ENCODE peak calls at places on chromosomes 2 and 18, in five cellular contexts. D, E, X, O and P are unnamed samples.

GRCh38 chr2:123953848-123954247 is 71.2 kb upstream of the CNTNAP5 start:
- DNase-seq in E (no peak), O (no peak), X (no peak), D (no peak), P (no peak)

GRCh38 chr2:46847726-46848421 is 67.7 kb downstream of the MCFD2 start:
- DNase-seq in O (no peak), D (no peak), X (peak), E (no peak), P (no peak)

GRCh38 chr18:57837917-57838548 is 34.9 kb upstream of the ATP8B1 start:
- DNase-seq in D (peak), O (no peak), E (no peak), X (no peak), P (no peak)

GRCh38 chr2:134258684-134259408 is 5.0 kb downstream of the MGAT5 start:
- DNase-seq in X (no peak), O (no peak), D (peak), E (no peak), P (no peak)

GRCh38 chr2:12697617-12698016 is 19.1 kb upstream of the TRIB2 start:
- DNase-seq in O (no peak), D (no peak), E (no peak), X (no peak), P (no peak)

GRCh38 chr18:9914334-9914583 is 443 bp downstream of the VAPA start:
- DNase-seq in D (no peak), E (peak), X (no peak), O (no peak), P (no peak)

GRCh38 chr2:9191044-9191481 is 15.5 kb upstream of the ASAP2 start:
- DNase-seq in E (peak), O (peak), D (no peak), X (peak), P (peak)

GRCh38 chr2:158124896-158125295 is 23.2 kb downstream of the UPP2 start:
- DNase-seq in D (no peak), O (no peak), E (no peak), X (no peak), P (no peak)

GRCh38 chr2:179263460-179264237 is 983 bp downstream of the SESTD1 start:
- DNase-seq in D (peak), E (peak), X (peak), O (no peak), P (peak)

GRCh38 chr2:237591021-237591370 is 462 bp upstream of the RAB17 start:
- DNase-seq in E (no peak), X (peak), O (no peak), D (no peak), P (peak)

GRCh38 chr2:17822452-17823117 is 6.3 kb downstream of the MSGN1 start:
- DNase-seq in X (no peak), E (no peak), D (no peak), O (no peak), P (no peak)

GRCh38 chr2:203730076-203730729 is 23.8 kb downstream of the CD28 start:
- DNase-seq in D (no peak), X (no peak), O (peak), E (no peak), P (no peak)

GRCh38 chr2:182266909-182267308 is 159.9 kb downstream of the PDE1A start:
- DNase-seq in O (no peak), D (no peak), E (no peak), X (no peak), P (no peak)

GRCh38 chr2:161352718-161353117 is 44.5 kb downstream of the PSMD14 start:
- DNase-seq in X (no peak), O (no peak), E (no peak), D (no peak), P (no peak)

GRCh38 chr2:68767031-68767961 is 32.7 kb downstream of the ARHGAP25 start:
- DNase-seq in E (no peak), X (no peak), O (no peak), D (peak), P (no peak)

GRCh38 chr18:52190195-52190594 is 149.8 kb upstream of the DCC start:
- DNase-seq in O (no peak), X (no peak), E (no peak), D (no peak), P (no peak)

GRCh38 chr2:75146903-75147332 is 52.4 kb downstream of the TACR1 start:
- DNase-seq in D (no peak), E (no peak), X (no peak), O (no peak), P (no peak)

GRCh38 chr2:174775586-174775985 is 11.3 kb upstream of the CHRNA1 start:
- DNase-seq in D (no peak), O (no peak), E (no peak), X (no peak), P (no peak)

GRCh38 chr2:66017763-66018162 is 417.2 kb upstream of the MEIS1 start:
- DNase-seq in X (no peak), D (no peak), E (no peak), O (no peak), P (no peak)

GRCh38 chr2:68108116-68108515 is 45.3 kb upstream of the C1D start:
- DNase-seq in E (no peak), O (no peak), X (no peak), D (no peak), P (no peak)

GRCh38 chr2:64062840-64063239 is 43.6 kb upstream of the VPS54 start:
- DNase-seq in E (no peak), X (no peak), D (peak), O (peak), P (no peak)

DNA sequence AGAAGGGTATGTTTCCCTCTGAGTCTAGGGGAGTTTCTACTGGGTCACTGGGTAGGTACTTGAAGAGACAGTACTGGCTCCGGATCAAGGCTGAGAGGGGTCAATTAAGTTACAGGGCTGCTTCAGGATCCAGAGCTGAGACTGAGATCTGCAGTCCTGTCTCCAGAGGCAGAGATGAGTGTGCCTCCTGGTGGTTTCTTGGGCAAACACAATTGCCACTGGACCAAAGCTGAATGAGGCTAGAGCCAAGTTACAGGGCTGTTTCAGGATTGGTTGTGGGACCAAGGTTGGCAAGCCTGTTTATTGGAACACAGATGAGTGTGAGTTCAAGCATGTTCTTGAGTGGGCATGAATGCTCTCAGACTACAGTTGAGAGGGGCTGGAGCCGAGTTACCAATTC is 157.9 kb downstream of the ADCYAP1 start:
- DNase-seq in E (no peak), D (no peak), X (no peak), O (no peak), P (no peak)
- TF ChIP-seq CTCF in E (no peak), D (no peak), X (no peak), O (peak), P (peak)

DNA sequence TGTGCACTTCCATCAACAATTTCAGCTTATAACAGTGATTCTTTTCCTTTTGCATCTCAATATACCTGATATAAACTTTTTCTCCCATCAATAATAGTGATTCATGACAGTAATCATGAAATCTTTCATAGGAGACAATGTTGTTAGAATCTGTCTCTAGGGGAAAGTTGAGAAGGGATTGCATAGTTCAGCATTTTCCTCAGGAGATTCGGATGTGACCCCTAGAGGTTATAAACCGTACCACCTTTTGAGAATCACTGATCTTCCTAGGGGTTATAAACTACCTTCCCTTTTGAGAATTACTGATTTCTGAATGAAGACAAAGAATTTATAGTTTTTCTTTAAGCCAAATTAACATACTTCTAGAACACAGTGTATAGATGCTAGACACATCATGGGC is 53.0 kb upstream of the GALNT3 start:
- DNase-seq in O (no peak), E (no peak), D (no peak), X (no peak), P (no peak)
- TF ChIP-seq CTCF in O (no peak), E (no peak), D (no peak), X (no peak), P (peak)

GRCh38 chr18:56650056-56650455 is 1.1 kb upstream of the WDR7 start:
- DNase-seq in O (no peak), E (no peak), X (no peak), D (no peak), P (no peak)

GRCh38 chr18:56641714-56642331 is 3.4 kb upstream of the TXNL1 start:
- DNase-seq in E (no peak), D (no peak), O (no peak), X (no peak), P (no peak)

GRCh38 chr18:56648307-56648706 is 2.9 kb upstream of the WDR7 start:
- DNase-seq in D (no peak), X (no peak), O (no peak), E (no peak), P (no peak)

GRCh38 chr18:56647071-56647470 is 4.1 kb upstream of the WDR7 start:
- DNase-seq in D (peak), O (no peak), E (no peak), X (no peak), P (no peak)

GRCh38 chr18:56645415-56646016 is 5.6 kb upstream of the WDR7 start:
- DNase-seq in D (no peak), O (no peak), X (no peak), E (no peak), P (no peak)
- TF ChIP-seq CTCF in D (peak), O (peak), X (peak), E (peak), P (peak)

DNA sequence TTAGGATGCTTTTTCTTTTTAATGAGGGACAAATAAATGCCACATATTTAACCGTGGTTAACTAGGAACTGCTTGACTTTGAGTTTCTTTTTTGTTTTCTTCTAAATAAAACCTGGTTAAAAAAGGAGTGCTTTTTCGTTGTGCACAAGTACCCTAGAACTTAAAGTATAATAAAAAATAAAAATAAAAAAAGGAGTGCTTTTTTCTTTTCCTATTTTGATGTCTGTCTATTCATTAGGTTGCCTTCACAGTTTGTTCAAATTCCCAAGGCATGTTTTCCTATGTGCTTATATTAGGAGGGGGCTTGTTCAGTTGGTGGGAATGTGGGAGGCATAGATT is 4.4 kb downstream of the FOSL2 start:
- DNase-seq in E (no peak), D (no peak), X (no peak), O (no peak), P (no peak)
- TF ChIP-seq CTCF in E (peak), D (no peak), X (no peak), O (no peak), P (peak)

GRCh38 chr18:39801848-39802247 is 2153.2 kb upstream of the PIK3C3 start:
- DNase-seq in E (no peak), X (no peak), O (no peak), D (no peak), P (no peak)

GRCh38 chr18:39801010-39801409 is 2154.0 kb upstream of the PIK3C3 start:
- DNase-seq in E (no peak), X (no peak), O (no peak), D (no peak), P (no peak)

GRCh38 chr18:39802648-39803229 is 2152.3 kb upstream of the PIK3C3 start:
- DNase-seq in E (no peak), X (no peak), O (no peak), D (no peak), P (no peak)

GRCh38 chr18:39805218-39805617 is 2149.8 kb upstream of the PIK3C3 start:
- DNase-seq in O (no peak), X (no peak), E (no peak), D (no peak), P (no peak)

GRCh38 chr18:39806519-39806918 is 2148.5 kb upstream of the PIK3C3 start:
- DNase-seq in D (no peak), X (no peak), O (no peak), E (no peak), P (no peak)
- TF ChIP-seq CTCF in D (no peak), X (no peak), O (no peak), E (no peak), P (no peak)

GRCh38 chr2:111665011-111665410 is 219.0 kb downstream of the ANAPC1 start:
- DNase-seq in D (no peak), X (no peak), O (no peak), E (no peak), P (no peak)

GRCh38 chr2:111662039-111662740 is 221.8 kb downstream of the ANAPC1 start:
- DNase-seq in E (no peak), D (no peak), X (no peak), O (no peak), P (no peak)

GRCh38 chr2:111662771-111663470 is 221.1 kb downstream of the ANAPC1 start:
- DNase-seq in O (no peak), D (peak), X (no peak), E (no peak), P (no peak)

GRCh38 chr2:111664451-111664850 is 219.5 kb downstream of the ANAPC1 start:
- DNase-seq in X (no peak), E (no peak), O (no peak), D (no peak), P (no peak)

DNA sequence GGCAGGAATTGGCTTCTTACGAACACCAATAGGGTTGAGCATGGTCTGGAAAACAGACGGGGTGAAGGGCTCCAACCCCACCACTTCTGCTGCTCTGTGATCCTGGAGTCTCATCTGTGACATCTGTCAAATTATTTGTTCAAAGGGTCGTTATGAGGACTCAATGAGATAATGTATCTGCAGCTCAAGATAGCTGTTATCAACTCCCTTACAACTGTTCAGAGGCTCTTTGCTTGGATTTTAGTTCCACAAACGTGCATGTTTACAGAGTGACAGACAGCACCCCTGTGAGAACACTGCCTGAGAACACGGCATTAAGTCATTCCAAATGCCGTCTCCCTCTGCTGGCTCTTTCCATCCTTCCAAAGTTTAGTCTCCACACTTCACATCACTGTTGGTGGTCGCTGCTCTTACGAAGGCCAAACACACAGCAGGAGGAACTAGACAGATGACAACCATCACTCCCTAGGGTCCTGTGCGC is 220.5 kb downstream of the ANAPC1 start:
- DNase-seq in O (no peak), E (no peak), X (no peak), D (no peak), P (no peak)
- TF ChIP-seq CTCF in O (peak), E (no peak), X (no peak), D (no peak), P (peak)

DNA sequence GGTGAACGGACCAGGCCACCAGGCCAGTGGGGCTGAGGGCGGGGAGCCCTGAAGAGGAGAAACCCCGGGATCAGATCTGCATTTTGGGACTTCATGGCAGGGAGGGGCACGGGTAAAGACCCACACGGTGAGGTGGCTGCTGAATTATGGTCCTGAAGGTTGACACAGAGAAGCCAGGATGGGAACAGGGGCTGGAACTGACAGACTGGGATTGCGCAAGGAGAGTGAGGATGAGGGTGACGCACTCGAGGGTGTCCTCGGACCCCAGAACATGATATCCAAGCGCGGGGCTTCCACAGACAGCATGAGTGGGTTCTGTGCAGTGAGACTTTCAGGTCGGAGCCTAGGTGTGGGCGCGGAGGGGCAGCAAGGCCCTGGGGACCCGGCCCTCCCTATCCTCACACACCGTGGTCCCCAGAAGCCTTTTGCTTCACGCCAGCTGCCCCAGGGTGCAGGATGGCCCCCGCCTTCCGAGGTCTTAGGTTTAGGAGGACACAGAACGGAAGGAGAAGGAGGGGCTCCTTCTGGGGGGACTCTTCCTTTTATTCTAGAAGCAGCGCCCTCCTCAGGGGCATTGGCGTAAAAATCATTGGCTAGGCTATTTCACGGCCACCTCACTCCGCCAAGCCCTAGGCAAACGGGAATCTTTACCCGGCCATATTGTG is 416.8 kb upstream of the HS6ST1 start:
- DNase-seq in X (peak), E (no peak), O (no peak), D (no peak), P (no peak)
- TF ChIP-seq CTCF in X (no peak), E (no peak), O (no peak), D (no peak), P (no peak)

DNA sequence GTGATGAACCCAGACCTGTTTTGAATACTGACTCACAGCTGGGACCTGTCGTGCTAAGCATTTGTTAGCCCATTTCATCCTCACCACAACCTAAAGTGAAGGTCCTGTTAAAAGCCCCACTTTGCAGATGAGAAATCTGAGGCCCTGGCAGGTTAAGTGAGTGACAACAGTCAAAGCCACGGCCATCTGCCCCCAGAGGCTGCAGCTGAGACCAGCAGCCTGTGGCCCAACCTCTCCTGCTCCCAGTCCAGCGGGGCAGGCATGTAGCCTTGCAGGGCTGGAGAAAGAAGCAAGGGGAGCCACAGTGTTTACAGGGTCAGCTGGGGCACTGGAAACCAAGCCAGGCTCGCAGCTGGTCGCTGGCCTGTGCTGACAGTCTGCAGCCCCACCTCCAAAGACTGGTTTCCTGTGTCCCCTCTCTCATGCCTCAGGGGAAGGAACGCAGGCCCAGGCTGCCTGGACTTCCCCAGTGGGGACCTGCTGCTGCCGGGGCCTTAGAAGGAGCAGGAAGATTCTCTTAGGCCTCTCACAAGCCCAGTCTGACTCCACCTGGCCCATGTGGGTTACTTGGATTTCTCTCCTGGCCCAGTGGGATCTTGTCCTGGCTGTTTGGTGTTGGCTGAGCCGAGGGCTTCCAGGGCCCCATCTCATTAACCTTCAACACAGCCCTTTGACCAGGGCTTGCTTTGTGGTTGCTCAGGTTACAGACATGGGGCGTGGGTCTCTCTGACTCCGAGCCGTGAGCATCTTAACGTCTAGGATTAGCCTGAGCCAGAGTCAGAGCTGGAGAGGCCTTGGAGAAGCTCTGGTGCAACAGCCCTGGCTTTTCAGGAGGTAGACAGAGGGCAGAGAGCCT is 1.7 kb downstream of the INPP5D start:
- DNase-seq in D (peak), O (no peak), E (no peak), X (peak), P (no peak)
- TF ChIP-seq CTCF in D (peak), O (peak), E (no peak), X (no peak), P (peak)